ENCODE peak calls at places on chromosomes 12 and 14, in eight cellular contexts. S is uterus, I is foreskin keratinocyte, V is fibroblast of the aortic adventitia, C is heart left ventricle, B is tibial nerve, M is GM06990, O is astrocyte. A is an unnamed sample.

GRCh38 chr12:52020539-52021336 is 14.0 kb downstream of the TAMALIN start:
- DNase-seq in S (no peak), I (no peak), V (peak; percentile 61), C (no peak), B (no peak), M (no peak), O (no peak), A (no peak)

GRCh38 chr14:85702937-85703336 is 173.0 kb downstream of the FLRT2 start:
- DNase-seq in S (no peak), I (no peak), V (peak; percentile 25), C (no peak), B (no peak), M (no peak), O (no peak), A (no peak)

GRCh38 chr12:55972906-55973597 is 826 bp upstream of the RAB5B start:
- DNase-seq in S (no peak), I (peak; percentile 49), V (no peak), C (no peak), B (no peak), M (no peak), O (peak; percentile 60), A (no peak)

GRCh38 chr12:108722992-108723766 is 8.1 kb downstream of the CORO1C start:
- DNase-seq in S (no peak), I (peak; percentile 83), V (peak; percentile 87), C (no peak), B (no peak), M (no peak), O (peak; percentile 96), A (peak; percentile 40)

GRCh38 chr14:93302688-93303581 is 29.9 kb downstream of the BTBD7 start:
- DNase-seq in S (no peak), I (no peak), V (no peak), C (no peak), B (no peak), M (no peak), O (no peak), A (no peak)

GRCh38 chr12:6169107-6169440 is 31.1 kb upstream of the CD9 start:
- DNase-seq in S (no peak), I (no peak), V (no peak), C (no peak), B (no peak), M (no peak), O (no peak), A (no peak)

GRCh38 chr12:66302827-66303169 is 505 bp downstream of the HELB start:
- DNase-seq in S (no peak), I (no peak), V (no peak), C (no peak), B (no peak), M (no peak), O (no peak), A (no peak)

GRCh38 chr14:20652996-20653975 is 11.8 kb upstream of the OR6S1 start:
- DNase-seq in S (peak; percentile 23), I (peak; percentile 73), V (peak; percentile 71), C (no peak), B (no peak), M (peak; percentile 70), O (peak; percentile 0), A (peak; percentile 56)

GRCh38 chr14:73870525-73871235 is 16.0 kb upstream of the ZNF410 start:
- DNase-seq in S (no peak), I (no peak), V (no peak), C (no peak), B (no peak), M (no peak), O (no peak), A (no peak)

GRCh38 chr12:69600804-69601203 is 9.9 kb downstream of the LRRC10 start:
- DNase-seq in S (no peak), I (no peak), V (no peak), C (no peak), B (no peak), M (no peak), O (no peak), A (no peak)

GRCh38 chr14:103520657-103521437 is 1.8 kb downstream of the CKB start:
- DNase-seq in S (peak; percentile 84), I (no peak), V (peak; percentile 41), C (peak; percentile 81), B (peak; percentile 62), M (peak; percentile 76), O (no peak), A (no peak)

GRCh38 chr12:15350643-15351042 is 28.3 kb downstream of the PTPRO start:
- DNase-seq in S (no peak), I (no peak), V (peak; percentile 7), C (no peak), B (no peak), M (no peak), O (no peak), A (no peak)

GRCh38 chr12:11174022-11174421 is 3.0 kb downstream of the SMIM10L1 start:
- DNase-seq in S (no peak), I (no peak), V (peak; percentile 59), C (no peak), B (no peak), M (no peak), O (no peak), A (no peak)

GRCh38 chr14:105351920-105352871 is 37.6 kb downstream of the PACS2 start:
- DNase-seq in S (peak; percentile 83), I (peak; percentile 60), V (peak; percentile 90), C (peak; percentile 83), B (peak; percentile 55), M (peak; percentile 74), O (peak; percentile 63), A (peak; percentile 65)

GRCh38 chr12:114670257-114670955 is 13.6 kb downstream of the TBX3 start:
- DNase-seq in S (no peak), I (no peak), V (no peak), C (no peak), B (no peak), M (no peak), O (no peak), A (no peak)

GRCh38 chr14:95195031-95195430 is 37.7 kb upstream of the DICER1 start:
- DNase-seq in S (no peak), I (no peak), V (no peak), C (no peak), B (no peak), M (no peak), O (no peak), A (no peak)
- TF ChIP-seq CTCF in S (no peak), I (no peak), V (no peak), C (no peak), B (no peak), M (no peak), O (no peak), A (no peak)

GRCh38 chr14:65290830-65291229 is 121.7 kb upstream of the FUT8 start:
- DNase-seq in S (no peak), I (peak; percentile 93), V (peak; percentile 93), C (no peak), B (no peak), M (no peak), O (peak; percentile 93), A (peak; percentile 54)

GRCh38 chr14:65286443-65286842 is 126.1 kb upstream of the FUT8 start:
- DNase-seq in S (no peak), I (no peak), V (no peak), C (no peak), B (no peak), M (no peak), O (no peak), A (no peak)

GRCh38 chr14:65282909-65283253 is 129.6 kb upstream of the FUT8 start:
- DNase-seq in S (no peak), I (no peak), V (no peak), C (no peak), B (no peak), M (no peak), O (no peak), A (no peak)

GRCh38 chr14:65291561-65291960 is 121.0 kb upstream of the FUT8 start:
- DNase-seq in S (no peak), I (no peak), V (no peak), C (no peak), B (no peak), M (no peak), O (no peak), A (no peak)

DNA sequence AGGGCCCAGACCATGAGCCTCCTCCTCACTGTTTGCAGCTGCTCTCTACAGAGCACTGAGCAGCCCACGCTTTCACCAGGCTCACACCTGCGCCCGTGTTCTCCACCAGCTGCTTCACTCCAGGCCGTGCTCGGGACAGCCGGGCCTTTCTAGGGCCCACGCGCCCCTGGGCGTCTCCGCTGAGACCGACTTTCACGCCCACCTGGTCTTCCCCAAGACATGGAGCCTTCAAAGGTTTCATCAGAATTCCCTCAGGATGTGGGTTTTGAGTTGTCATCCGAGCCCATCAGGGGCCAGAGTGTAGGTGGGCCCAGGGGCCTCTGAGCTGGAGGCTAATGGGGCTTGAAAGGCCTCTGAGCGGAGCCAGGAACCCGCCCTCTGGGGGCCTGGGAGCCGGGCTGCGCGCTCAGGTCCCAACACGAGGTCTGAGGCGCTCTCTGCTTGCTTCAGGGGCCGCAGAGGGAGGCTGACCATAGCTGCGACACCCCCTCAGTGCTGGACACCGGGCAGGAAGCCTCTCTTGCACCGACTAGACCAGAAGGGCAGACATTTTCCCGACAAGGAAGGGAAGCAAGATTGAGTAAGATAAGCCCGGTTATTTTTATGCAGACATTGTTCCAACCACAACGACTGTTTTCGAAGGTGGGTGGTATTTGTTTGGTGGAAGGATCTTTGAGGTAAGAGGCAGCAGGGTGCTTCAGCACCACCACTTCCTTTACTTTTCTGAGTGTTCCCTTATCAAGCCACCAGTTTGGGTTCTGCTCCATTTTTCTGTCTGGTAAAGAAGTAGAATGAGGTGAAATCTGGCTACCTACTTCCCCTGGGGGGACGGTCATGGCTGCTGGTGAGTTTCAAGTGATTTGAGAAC is 125.0 kb upstream of the FUT8 start:
- DNase-seq in S (no peak), I (no peak), V (no peak), C (peak; percentile 19), B (no peak), M (peak; percentile 89), O (no peak), A (no peak)
- TF ChIP-seq CTCF in S (no peak), I (no peak), V (no peak), C (no peak), B (no peak), M (peak; percentile 19), O (no peak), A (no peak)

DNA sequence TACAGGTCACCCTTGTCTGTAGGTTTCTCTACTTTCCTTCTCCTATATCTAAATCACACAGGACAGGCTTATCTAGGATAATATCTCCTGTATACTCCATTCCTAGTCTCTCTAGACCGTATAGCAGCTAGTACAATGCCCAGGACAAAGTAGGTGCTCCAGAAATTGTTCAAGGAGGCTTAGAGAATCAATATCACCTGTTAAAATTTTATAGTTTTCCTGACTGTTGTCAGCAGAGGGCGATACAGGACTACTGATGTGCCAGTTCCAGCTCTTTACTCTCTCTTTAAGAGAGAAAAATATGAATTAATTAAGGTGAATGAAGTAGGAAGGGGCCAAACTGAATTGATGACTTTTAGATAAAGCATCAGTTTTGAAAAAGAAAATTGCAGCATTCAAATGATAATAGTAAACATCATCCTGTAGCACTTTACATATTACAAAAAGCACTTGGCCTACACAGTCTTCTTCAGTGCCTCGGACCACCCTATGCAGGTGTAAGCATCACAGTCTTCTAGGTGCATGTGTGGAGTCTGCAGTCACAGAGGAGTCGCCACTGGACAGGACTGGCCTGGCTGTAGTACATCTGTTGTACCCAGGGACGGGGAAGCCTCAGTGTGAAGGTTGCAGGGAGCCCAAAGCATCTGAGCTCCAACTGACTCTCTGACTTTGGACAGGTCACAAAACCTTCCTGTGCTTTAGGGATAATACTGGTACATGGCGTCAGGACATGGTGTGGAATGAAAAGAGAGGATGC is 61.9 kb upstream of the MAX start:
- DNase-seq in S (no peak), I (no peak), V (peak; percentile 77), C (no peak), B (no peak), M (peak; percentile 26), O (no peak), A (peak; percentile 14)
- TF ChIP-seq CTCF in S (peak; percentile 63), I (peak; percentile 89), V (peak; percentile 54), C (peak; percentile 65), B (peak; percentile 69), M (peak; percentile 70), O (peak; percentile 70), A (peak; percentile 61)

GRCh38 chr12:40446385-40446784 is 221.6 kb downstream of the LRRK2 start:
- DNase-seq in S (no peak), I (peak; percentile 5), V (peak; percentile 31), C (no peak), B (no peak), M (no peak), O (no peak), A (no peak)
- TF ChIP-seq CTCF in S (no peak), I (peak; percentile 65), V (peak; percentile 50), C (peak; percentile 13), B (peak; percentile 41), M (peak; percentile 52), O (peak; percentile 20), A (peak; percentile 45)

A was measured in AG09319.